ENCODE peak calls at places on chromosome 19, in nine cellular contexts. One of them, this sample, is unnamed.

GRCh38 chr19:17475541-17476115 is 5.3 kb downstream of the SLC27A1 start:
- DNase-seq in mammary epithelial cell: peak; percentile 95
- DNase-seq in heart right ventricle: peak; percentile 50
- DNase-seq in right lobe of liver: no peak
- DNase-seq in tibial artery: peak; percentile 39
- DNase-seq in right cardiac atrium: peak; percentile 84
- DNase-seq in spleen: no peak
- DNase-seq in IMR-90: peak; percentile 61
- DNase-seq in colonic mucosa: no peak
- DNase-seq in this sample: no peak

GRCh38 chr19:31461814-31462539 is 112.7 kb upstream of the TSHZ3 start:
- DNase-seq in mammary epithelial cell: no peak
- DNase-seq in heart right ventricle: no peak
- DNase-seq in right lobe of liver: no peak
- DNase-seq in tibial artery: no peak
- DNase-seq in right cardiac atrium: no peak
- DNase-seq in spleen: no peak
- DNase-seq in IMR-90: no peak
- DNase-seq in colonic mucosa: no peak
- DNase-seq in this sample: no peak

GRCh38 chr19:13100031-13100588 is 2.5 kb downstream of the LYL1 start:
- DNase-seq in mammary epithelial cell: peak; percentile 17
- DNase-seq in heart right ventricle: no peak
- DNase-seq in right lobe of liver: no peak
- DNase-seq in tibial artery: no peak
- DNase-seq in right cardiac atrium: peak; percentile 53
- DNase-seq in spleen: peak; percentile 82
- DNase-seq in IMR-90: no peak
- DNase-seq in colonic mucosa: no peak
- DNase-seq in this sample: peak; percentile 25

GRCh38 chr19:9847087-9847671 is 12.1 kb downstream of the PIN1 start:
- DNase-seq in mammary epithelial cell: peak; percentile 71
- DNase-seq in heart right ventricle: no peak
- DNase-seq in right lobe of liver: no peak
- DNase-seq in tibial artery: peak; percentile 58
- DNase-seq in right cardiac atrium: peak; percentile 80
- DNase-seq in spleen: no peak
- DNase-seq in IMR-90: peak; percentile 97
- DNase-seq in colonic mucosa: peak; percentile 35
- DNase-seq in this sample: no peak

GRCh38 chr19:8209111-8209964 is at the start of gene CERS4:
- DNase-seq in mammary epithelial cell: no peak
- DNase-seq in heart right ventricle: peak; percentile 79
- DNase-seq in right lobe of liver: peak; percentile 93
- DNase-seq in tibial artery: no peak
- DNase-seq in right cardiac atrium: peak; percentile 93
- DNase-seq in spleen: peak; percentile 94
- DNase-seq in IMR-90: peak; percentile 20
- DNase-seq in colonic mucosa: peak; percentile 52
- DNase-seq in this sample: peak; percentile 60

GRCh38 chr19:58553799-58554493 is 959 bp downstream of the CHMP2A start:
- DNase-seq in mammary epithelial cell: no peak
- DNase-seq in heart right ventricle: no peak
- DNase-seq in right lobe of liver: no peak
- DNase-seq in tibial artery: no peak
- DNase-seq in right cardiac atrium: no peak
- DNase-seq in spleen: peak; percentile 78
- DNase-seq in IMR-90: no peak
- DNase-seq in colonic mucosa: no peak
- DNase-seq in this sample: peak; percentile 41

GRCh38 chr19:17180997-17181702 is 34.0 kb upstream of the USE1 start:
- DNase-seq in mammary epithelial cell: no peak
- DNase-seq in heart right ventricle: no peak
- DNase-seq in right lobe of liver: no peak
- DNase-seq in tibial artery: no peak
- DNase-seq in right cardiac atrium: no peak
- DNase-seq in spleen: no peak
- DNase-seq in IMR-90: no peak
- DNase-seq in colonic mucosa: no peak
- DNase-seq in this sample: no peak

GRCh38 chr19:39596911-39597310 is 5.4 kb upstream of the LGALS13 start:
- DNase-seq in mammary epithelial cell: no peak
- DNase-seq in heart right ventricle: no peak
- DNase-seq in right lobe of liver: no peak
- DNase-seq in tibial artery: no peak
- DNase-seq in right cardiac atrium: no peak
- DNase-seq in spleen: no peak
- DNase-seq in IMR-90: no peak
- DNase-seq in colonic mucosa: no peak
- DNase-seq in this sample: no peak

GRCh38 chr19:41706741-41707501 is 1.5 kb upstream of the CEACAM5 start:
- DNase-seq in mammary epithelial cell: peak; percentile 51
- DNase-seq in heart right ventricle: no peak
- DNase-seq in right lobe of liver: peak; percentile 75
- DNase-seq in tibial artery: no peak
- DNase-seq in right cardiac atrium: peak; percentile 69
- DNase-seq in spleen: peak; percentile 90
- DNase-seq in IMR-90: no peak
- DNase-seq in colonic mucosa: peak; percentile 87
- DNase-seq in this sample: peak; percentile 88

GRCh38 chr19:17337675-17338439 is 504 bp downstream of the GTPBP3 start:
- DNase-seq in mammary epithelial cell: peak; percentile 36
- DNase-seq in heart right ventricle: no peak
- DNase-seq in right lobe of liver: no peak
- DNase-seq in tibial artery: no peak
- DNase-seq in right cardiac atrium: no peak
- DNase-seq in spleen: peak; percentile 86
- DNase-seq in IMR-90: no peak
- DNase-seq in colonic mucosa: peak; percentile 51
- DNase-seq in this sample: peak; percentile 65

GRCh38 chr19:35363711-35364425 is 5.6 kb downstream of the FFAR3 start:
- DNase-seq in mammary epithelial cell: no peak
- DNase-seq in heart right ventricle: no peak
- DNase-seq in right lobe of liver: no peak
- DNase-seq in tibial artery: no peak
- DNase-seq in right cardiac atrium: no peak
- DNase-seq in spleen: no peak
- DNase-seq in IMR-90: no peak
- DNase-seq in colonic mucosa: no peak
- DNase-seq in this sample: no peak

GRCh38 chr19:30778961-30779690 is 406.9 kb downstream of the ZNF536 start:
- DNase-seq in mammary epithelial cell: no peak
- DNase-seq in heart right ventricle: no peak
- DNase-seq in right lobe of liver: no peak
- DNase-seq in tibial artery: no peak
- DNase-seq in right cardiac atrium: no peak
- DNase-seq in spleen: no peak
- DNase-seq in IMR-90: no peak
- DNase-seq in colonic mucosa: no peak
- DNase-seq in this sample: no peak

GRCh38 chr19:33797821-33798633 is 1.4 kb downstream of the KCTD15 start:
- DNase-seq in mammary epithelial cell: peak; percentile 19
- DNase-seq in heart right ventricle: peak; percentile 71
- DNase-seq in right lobe of liver: no peak
- DNase-seq in tibial artery: peak; percentile 30
- DNase-seq in right cardiac atrium: peak; percentile 92
- DNase-seq in spleen: no peak
- DNase-seq in IMR-90: peak; percentile 33
- DNase-seq in colonic mucosa: peak; percentile 84
- DNase-seq in this sample: peak; percentile 81

GRCh38 chr19:35315883-35316282 is 13.1 kb upstream of the CD22 start:
- DNase-seq in mammary epithelial cell: no peak
- DNase-seq in heart right ventricle: no peak
- DNase-seq in right lobe of liver: no peak
- DNase-seq in tibial artery: no peak
- DNase-seq in right cardiac atrium: peak; percentile 27
- DNase-seq in spleen: no peak
- DNase-seq in IMR-90: no peak
- DNase-seq in colonic mucosa: no peak
- DNase-seq in this sample: no peak

GRCh38 chr19:8305798-8306197 is 2.4 kb downstream of the CD320 start:
- DNase-seq in mammary epithelial cell: no peak
- DNase-seq in heart right ventricle: peak; percentile 3
- DNase-seq in right lobe of liver: peak; percentile 25
- DNase-seq in tibial artery: no peak
- DNase-seq in right cardiac atrium: peak; percentile 18
- DNase-seq in spleen: peak; percentile 12
- DNase-seq in IMR-90: no peak
- DNase-seq in colonic mucosa: peak; percentile 17
- DNase-seq in this sample: peak; percentile 15

GRCh38 chr19:664913-665443 is 2.0 kb upstream of the RNF126 start:
- DNase-seq in mammary epithelial cell: peak; percentile 48
- DNase-seq in heart right ventricle: peak; percentile 80
- DNase-seq in right lobe of liver: peak; percentile 80
- DNase-seq in tibial artery: peak; percentile 63
- DNase-seq in right cardiac atrium: peak; percentile 94
- DNase-seq in spleen: peak; percentile 92
- DNase-seq in IMR-90: peak; percentile 70
- DNase-seq in colonic mucosa: peak; percentile 90
- DNase-seq in this sample: peak; percentile 82

GRCh38 chr19:663682-664117 is 686 bp upstream of the RNF126 start:
- DNase-seq in mammary epithelial cell: no peak
- DNase-seq in heart right ventricle: no peak
- DNase-seq in right lobe of liver: no peak
- DNase-seq in tibial artery: no peak
- DNase-seq in right cardiac atrium: no peak
- DNase-seq in spleen: no peak
- DNase-seq in IMR-90: no peak
- DNase-seq in colonic mucosa: no peak
- DNase-seq in this sample: no peak

GRCh38 chr19:661427-662196 is 1.4 kb downstream of the RNF126 start:
- DNase-seq in mammary epithelial cell: peak; percentile 46
- DNase-seq in heart right ventricle: no peak
- DNase-seq in right lobe of liver: no peak
- DNase-seq in tibial artery: no peak
- DNase-seq in right cardiac atrium: no peak
- DNase-seq in spleen: peak; percentile 90
- DNase-seq in IMR-90: no peak
- DNase-seq in colonic mucosa: peak; percentile 72
- DNase-seq in this sample: peak; percentile 68

GRCh38 chr19:662207-662961 is 630 bp downstream of the RNF126 start:
- DNase-seq in mammary epithelial cell: peak; percentile 50
- DNase-seq in heart right ventricle: no peak
- DNase-seq in right lobe of liver: peak; percentile 79
- DNase-seq in tibial artery: no peak
- DNase-seq in right cardiac atrium: no peak
- DNase-seq in spleen: peak; percentile 96
- DNase-seq in IMR-90: peak; percentile 38
- DNase-seq in colonic mucosa: peak; percentile 80
- DNase-seq in this sample: peak; percentile 84

DNA sequence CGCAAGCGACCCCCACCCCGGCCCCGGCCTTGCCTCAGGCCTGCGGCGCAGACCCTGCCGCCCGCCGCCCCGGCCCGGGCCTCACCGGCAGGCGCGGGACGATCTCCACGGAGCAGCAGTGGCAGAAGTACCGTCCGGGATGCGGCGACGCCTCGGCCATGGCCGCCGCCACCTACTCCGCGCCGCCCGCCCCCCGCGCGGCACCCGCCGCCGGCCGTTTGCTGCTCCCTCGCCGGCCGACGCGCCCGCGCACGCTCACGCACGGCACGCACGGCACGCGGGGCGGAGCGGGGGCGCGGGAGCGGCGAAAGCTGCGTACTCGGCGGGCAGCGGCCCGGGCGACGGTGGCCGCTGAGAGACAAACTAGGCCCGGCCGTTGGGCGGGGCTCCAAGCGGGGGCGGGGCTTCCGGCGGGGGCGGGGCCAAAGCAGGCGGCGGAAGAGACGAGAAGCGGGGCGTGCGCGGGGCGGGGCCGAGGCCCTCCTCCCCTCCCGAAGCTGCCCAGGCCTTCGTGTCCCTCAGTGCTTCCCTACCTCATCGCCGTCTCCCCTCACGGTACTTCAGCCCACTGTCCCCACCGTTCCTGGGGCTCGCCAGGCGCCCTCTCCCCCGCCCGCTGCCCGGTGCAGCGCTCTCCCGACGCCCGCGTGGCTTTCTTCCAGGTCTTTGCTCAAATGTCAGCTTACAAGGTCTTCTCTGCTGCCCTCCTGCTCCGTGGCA is at the start of gene RNF126:
- DNase-seq in mammary epithelial cell: peak; percentile 87
- DNase-seq in heart right ventricle: peak; percentile 91
- DNase-seq in right lobe of liver: peak; percentile 94
- DNase-seq in tibial artery: peak; percentile 87
- DNase-seq in right cardiac atrium: peak; percentile 98
- DNase-seq in spleen: peak; percentile 97
- DNase-seq in IMR-90: peak; percentile 88
- DNase-seq in colonic mucosa: peak; percentile 94
- DNase-seq in this sample: peak; percentile 96
- H3K4me1 ChIP-seq in mammary epithelial cell: peaks cover 45% of the 10 kb centered on the region
- H3K4me1 ChIP-seq in heart right ventricle: peaks cover 61% of the 10 kb centered on the region
- H3K4me1 ChIP-seq in right lobe of liver: peaks cover 43% of the 10 kb centered on the region
- H3K4me1 ChIP-seq in tibial artery: peaks cover 50% of the 10 kb centered on the region
- H3K4me1 ChIP-seq in right cardiac atrium: peaks cover 9% of the 10 kb centered on the region
- H3K4me1 ChIP-seq in spleen: peaks cover 51% of the 10 kb centered on the region
- H3K4me1 ChIP-seq in IMR-90: peaks cover 14% of the 10 kb centered on the region
- H3K4me1 ChIP-seq in colonic mucosa: peaks cover 34% of the 10 kb centered on the region
- H3K4me1 ChIP-seq in this sample: peaks cover 39% of the 10 kb centered on the region

GRCh38 chr19:55644842-55645511 is 1.5 kb downstream of the ZNF581 start:
- DNase-seq in mammary epithelial cell: no peak
- DNase-seq in heart right ventricle: no peak
- DNase-seq in right lobe of liver: no peak
- DNase-seq in tibial artery: no peak
- DNase-seq in right cardiac atrium: no peak
- DNase-seq in spleen: no peak
- DNase-seq in IMR-90: no peak
- DNase-seq in colonic mucosa: no peak
- DNase-seq in this sample: no peak
- H3K4me1 ChIP-seq in mammary epithelial cell: peaks cover 51% of the 10 kb centered on the region
- H3K4me1 ChIP-seq in heart right ventricle: peaks cover 73% of the 10 kb centered on the region
- H3K4me1 ChIP-seq in right lobe of liver: peaks cover 39% of the 10 kb centered on the region
- H3K4me1 ChIP-seq in tibial artery: peaks cover 44% of the 10 kb centered on the region
- H3K4me1 ChIP-seq in right cardiac atrium: peaks cover 3% of the 10 kb centered on the region
- H3K4me1 ChIP-seq in spleen: peaks cover 90% of the 10 kb centered on the region
- H3K4me1 ChIP-seq in IMR-90: peaks cover 17% of the 10 kb centered on the region
- H3K4me1 ChIP-seq in colonic mucosa: peaks cover 32% of the 10 kb centered on the region
- H3K4me1 ChIP-seq in this sample: peaks cover 31% of the 10 kb centered on the region

GRCh38 chr19:15284896-15285295 is 47.4 kb downstream of the BRD4 start:
- DNase-seq in mammary epithelial cell: no peak
- DNase-seq in heart right ventricle: no peak
- DNase-seq in right lobe of liver: no peak
- DNase-seq in tibial artery: no peak
- DNase-seq in right cardiac atrium: no peak
- DNase-seq in spleen: peak; percentile 66
- DNase-seq in IMR-90: no peak
- DNase-seq in colonic mucosa: no peak
- DNase-seq in this sample: no peak
- H3K4me1 ChIP-seq in mammary epithelial cell: peaks cover 65% of the 10 kb centered on the region
- H3K4me1 ChIP-seq in heart right ventricle: peaks cover 100% of the 10 kb centered on the region
- H3K4me1 ChIP-seq in right lobe of liver: peaks cover 82% of the 10 kb centered on the region
- H3K4me1 ChIP-seq in tibial artery: peaks cover 91% of the 10 kb centered on the region
- H3K4me1 ChIP-seq in right cardiac atrium: peaks cover 70% of the 10 kb centered on the region
- H3K4me1 ChIP-seq in spleen: peaks cover 100% of the 10 kb centered on the region
- H3K4me1 ChIP-seq in IMR-90: peaks cover 45% of the 10 kb centered on the region
- H3K4me1 ChIP-seq in colonic mucosa: peaks cover 31% of the 10 kb centered on the region
- H3K4me1 ChIP-seq in this sample: peaks cover 87% of the 10 kb centered on the region

DNA sequence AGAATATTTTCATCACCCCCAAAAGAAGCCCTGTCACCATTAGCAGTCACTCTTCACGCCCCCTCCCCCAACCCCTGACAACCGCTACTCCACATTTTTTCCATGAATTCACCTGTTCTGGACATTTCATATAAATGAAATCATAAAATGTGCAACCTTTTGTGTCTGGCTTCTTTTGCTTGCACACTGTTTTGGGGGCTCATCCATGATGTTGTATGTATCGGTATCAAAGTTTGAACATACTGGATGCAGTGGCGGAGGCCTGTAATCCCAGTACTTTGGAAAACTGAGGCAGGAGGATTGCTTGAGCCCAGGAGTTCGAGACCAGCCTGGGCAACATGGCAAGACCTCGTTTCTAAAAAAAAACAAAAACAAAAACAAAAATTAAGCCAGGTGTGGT is 7.2 kb downstream of the GADD45B start:
- DNase-seq in mammary epithelial cell: no peak
- DNase-seq in heart right ventricle: no peak
- DNase-seq in right lobe of liver: no peak
- DNase-seq in tibial artery: no peak
- DNase-seq in right cardiac atrium: no peak
- DNase-seq in spleen: no peak
- DNase-seq in IMR-90: no peak
- DNase-seq in colonic mucosa: no peak
- DNase-seq in this sample: no peak
- H3K4me1 ChIP-seq in mammary epithelial cell: peaks cover 8% of the 10 kb centered on the region
- H3K4me1 ChIP-seq in heart right ventricle: peaks cover 21% of the 10 kb centered on the region
- H3K4me1 ChIP-seq in right lobe of liver: peaks cover 3% of the 10 kb centered on the region
- H3K4me1 ChIP-seq in tibial artery: peaks cover 10% of the 10 kb centered on the region
- H3K4me1 ChIP-seq in right cardiac atrium: no peaks in the 10 kb centered on the region
- H3K4me1 ChIP-seq in spleen: peaks cover 21% of the 10 kb centered on the region
- H3K4me1 ChIP-seq in IMR-90: peaks cover 3% of the 10 kb centered on the region
- H3K4me1 ChIP-seq in colonic mucosa: no peaks in the 10 kb centered on the region
- H3K4me1 ChIP-seq in this sample: peaks cover 12% of the 10 kb centered on the region

This sample was measured in mucosa of descending colon.